ENCODE peak calls at places on chromosomes 4 and X, in seven cellular contexts. W, D, Q, R, I, H and E are unnamed samples.

GRCh38 chr4:108849611-108850406 is 87.0 kb upstream of the ETNPPL start:
- DNase-seq in W (no peak), D (no peak), Q (peak), R (peak), I (no peak), H (no peak), E (peak)

GRCh38 chr4:147780137-147780777 is 48.4 kb downstream of the ARHGAP10 start:
- DNase-seq in W (no peak), D (no peak), Q (no peak), R (peak), I (no peak), H (no peak), E (no peak)

GRCh38 chr4:163697121-163697520 is 202.6 kb downstream of the TMA16 start:
- DNase-seq in W (no peak), D (no peak), Q (no peak), R (no peak), I (no peak), H (no peak), E (no peak)

GRCh38 chrX:18896680-18897544 is 87.0 kb downstream of the PHKA2 start:
- DNase-seq in W (no peak), D (no peak), Q (no peak), R (no peak), I (no peak), H (no peak), E (no peak)

GRCh38 chr4:29581469-29581868 is 1138.7 kb upstream of the PCDH7 start:
- DNase-seq in W (no peak), D (peak), Q (no peak), R (no peak), I (no peak), H (no peak), E (no peak)

GRCh38 chr4:14929669-14930068 is 72.6 kb upstream of the CPEB2 start:
- DNase-seq in W (no peak), D (no peak), Q (no peak), R (no peak), I (no peak), H (no peak), E (no peak)

GRCh38 chrX:40644821-40645358 is 2.5 kb downstream of the CXorf38 start:
- DNase-seq in W (no peak), D (no peak), Q (peak), R (peak), I (no peak), H (peak), E (peak)

GRCh38 chr4:152996101-152996500 is 60.0 kb downstream of the FHDC1 start:
- DNase-seq in W (no peak), D (no peak), Q (no peak), R (no peak), I (no peak), H (no peak), E (no peak)

GRCh38 chr4:174828845-174829701 is at the start of gene GLRA3:
- DNase-seq in W (peak), D (no peak), Q (peak), R (peak), I (peak), H (no peak), E (peak)

GRCh38 chr4:28436191-28437080 is 1575.8 kb downstream of the STIM2 start:
- DNase-seq in W (no peak), D (no peak), Q (no peak), R (no peak), I (no peak), H (no peak), E (no peak)

GRCh38 chrX:17860811-17861495 is at the start of gene RAI2:
- DNase-seq in W (no peak), D (no peak), Q (peak), R (no peak), I (peak), H (no peak), E (no peak)
- H3K4me3 ChIP-seq in W (peak), D (peak), Q (peak), R (no peak), I (peak), H (peak), E (no peak)

GRCh38 chr4:185224597-185224996 is 15.2 kb downstream of the SNX25 start:
- DNase-seq in W (no peak), D (no peak), Q (no peak), R (no peak), I (no peak), H (no peak), E (no peak)
- TF ChIP-seq CTCF in W (no peak), D (no peak), Q (no peak), R (no peak), I (no peak), H (no peak), E (no peak)

GRCh38 chr4:86131456-86131855 is 228.4 kb downstream of the MAPK10 start:
- DNase-seq in W (no peak), D (no peak), Q (no peak), R (no peak), I (no peak), H (no peak), E (no peak)
- H3K4me3 ChIP-seq in W (no peak), D (no peak), Q (no peak), R (no peak), I (no peak), H (no peak), E (no peak)

GRCh38 chr4:103786014-103786413 is 66.2 kb upstream of the TACR3 start:
- DNase-seq in W (peak), D (peak), Q (peak), R (peak), I (peak), H (no peak), E (peak)
- TF ChIP-seq CTCF in W (peak), D (peak), Q (peak), R (peak), I (peak), H (no peak), E (peak)

GRCh38 chr4:170529760-170530440 is 440.1 kb upstream of the AADAT start:
- DNase-seq in W (no peak), D (peak), Q (no peak), R (no peak), I (no peak), H (no peak), E (no peak)
- H3K4me3 ChIP-seq in W (no peak), D (no peak), Q (no peak), R (no peak), I (no peak), H (no peak), E (no peak)

DNA sequence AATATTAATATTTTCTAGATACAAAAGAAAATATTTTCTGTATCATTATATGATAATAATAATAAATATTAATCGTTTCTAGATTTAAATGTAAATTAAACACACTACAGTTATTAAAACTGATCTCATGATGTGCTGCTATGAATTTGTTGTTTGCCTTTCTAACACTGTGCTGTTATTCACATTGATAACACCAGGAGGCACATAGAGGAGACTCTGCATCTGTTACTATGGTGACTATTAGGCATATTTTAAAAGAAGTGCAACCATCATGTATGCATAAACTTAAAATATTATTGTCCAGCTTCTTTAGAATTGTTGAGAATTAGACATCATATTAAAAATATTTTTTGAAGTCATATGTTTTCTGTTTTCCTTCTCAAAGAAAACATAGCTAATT is 11.8 kb upstream of the PDGFC start:
- DNase-seq in W (peak), D (no peak), Q (peak), R (no peak), I (no peak), H (no peak), E (no peak)
- TF ChIP-seq CTCF in W (no peak), D (peak), Q (peak), R (no peak), I (peak), H (peak), E (peak)